ENCODE peak calls at places on chromosomes 7 and 10, in six cellular contexts. H is fibroblast of lung, A is dorsolateral prefrontal cortex, O is GM23338, T is GM10248, F is GM12864. S is an unnamed sample.

GRCh38 chr10:3432089-3432488 is 259.5 kb upstream of the PITRM1 start:
- DNase-seq in H (no peak), O (no peak), F (no peak), A (no peak), T (no peak), S (no peak)

GRCh38 chr10:74752371-74752990 is 73.9 kb upstream of the KAT6B start:
- DNase-seq in F (no peak), O (no peak), A (no peak), T (no peak), H (no peak), S (no peak)

GRCh38 chr7:45138433-45139267 is 18.9 kb upstream of the RAMP3 start:
- DNase-seq in O (no peak), A (no peak), F (no peak), T (no peak), H (no peak), S (no peak)

GRCh38 chr10:102118867-102119266 is 1.3 kb downstream of the LDB1 start:
- DNase-seq in O (peak), H (peak), F (no peak), A (no peak), T (no peak), S (no peak)

GRCh38 chr10:3805791-3806381 is 20.9 kb upstream of the KLF6 start:
- DNase-seq in F (no peak), O (no peak), H (peak), A (no peak), T (peak), S (no peak)

GRCh38 chr10:5396545-5396944 is 8.1 kb downstream of the TUBAL3 start:
- DNase-seq in O (no peak), F (no peak), A (no peak), H (peak), T (no peak), S (no peak)

GRCh38 chr7:132755538-132756481 is 179.5 kb upstream of the PLXNA4 start:
- DNase-seq in T (no peak), O (no peak), H (peak), F (no peak), A (no peak), S (no peak)

GRCh38 chr7:105691692-105692564 is 110.6 kb upstream of the EFCAB10 start:
- DNase-seq in F (no peak), H (peak), T (peak), O (peak), A (no peak), S (no peak)

GRCh38 chr10:93437000-93437945 is 44.9 kb downstream of the MYOF start:
- DNase-seq in H (peak), A (no peak), F (no peak), O (peak), T (no peak), S (no peak)

GRCh38 chr7:105826143-105826542 is 50.3 kb downstream of the ATXN7L1 start:
- DNase-seq in T (no peak), H (peak), A (no peak), O (no peak), F (no peak), S (no peak)

GRCh38 chr10:100877451-100877850 is 35.3 kb upstream of the SLF2 start:
- DNase-seq in T (no peak), A (no peak), H (no peak), O (no peak), F (no peak), S (no peak)

GRCh38 chr10:48557511-48558123 is 47.3 kb downstream of the ARHGAP22 start:
- DNase-seq in H (no peak), F (no peak), O (no peak), T (no peak), A (no peak), S (no peak)

DNA sequence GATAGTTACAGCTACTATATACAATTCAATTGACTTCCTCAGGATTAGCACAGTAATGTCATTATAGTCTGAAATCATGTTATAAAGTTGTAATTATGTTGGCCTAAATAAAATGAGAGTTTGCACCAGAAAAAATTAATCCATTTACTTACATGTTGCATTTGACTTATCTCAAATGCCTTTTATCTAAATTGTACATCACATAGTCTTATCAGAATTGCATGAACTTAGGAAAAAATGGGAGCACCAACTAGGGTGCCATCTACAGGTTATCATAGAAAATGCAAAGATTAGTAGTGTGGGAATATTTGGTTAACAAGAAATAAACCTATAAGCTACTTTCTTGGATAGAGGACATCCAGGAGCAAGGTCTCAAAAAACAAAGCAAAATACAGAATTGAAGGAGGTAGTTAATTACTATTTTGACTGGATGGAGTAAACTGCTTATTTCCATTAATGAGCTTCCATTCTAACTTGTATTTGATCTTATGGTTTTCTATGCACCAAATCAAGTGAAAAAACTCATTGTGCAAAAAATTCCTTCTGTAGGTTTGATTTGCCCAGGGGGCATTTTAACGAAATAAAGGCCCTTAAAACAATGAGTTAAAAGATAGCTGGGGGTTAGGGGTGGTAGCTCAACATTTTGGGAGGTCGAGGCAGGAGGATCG is 60.0 kb upstream of the ORC5 start:
- DNase-seq in T (no peak), O (peak), H (peak), A (no peak), F (no peak), S (no peak)
- TF ChIP-seq CTCF in T (peak), O (peak), H (peak), A (peak), F (peak), S (peak)

GRCh38 chr7:1925349-1925748 is 255.3 kb downstream of the ELFN1 start:
- DNase-seq in O (peak), H (no peak), F (no peak), T (no peak), A (no peak), S (no peak)
- TF ChIP-seq CTCF in O (peak), H (peak), F (no peak), T (no peak), A (no peak), S (no peak)

DNA sequence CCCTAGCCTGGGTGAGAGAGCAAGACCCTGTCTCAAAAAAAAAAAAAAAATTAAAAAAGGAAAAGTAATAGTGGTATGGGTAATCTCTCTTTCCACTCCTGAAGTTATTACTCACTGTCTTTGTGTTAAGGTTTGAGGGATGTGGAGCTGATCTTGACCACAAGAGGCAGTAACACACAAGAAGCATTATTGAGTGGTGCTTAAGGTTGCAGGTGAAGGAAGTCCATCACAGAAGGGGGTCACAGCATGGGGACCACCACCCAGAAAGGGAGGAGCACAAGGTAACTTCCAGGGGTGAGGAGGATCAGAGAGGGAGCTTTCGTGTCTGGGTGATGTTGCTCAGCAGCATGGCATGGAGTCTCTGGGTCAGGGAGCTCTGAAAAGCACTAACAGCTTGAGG is 100.2 kb upstream of the DNAJC1 start:
- DNase-seq in O (peak), H (no peak), T (peak), F (no peak), A (no peak), S (no peak)
- TF ChIP-seq CTCF in O (peak), H (peak), T (peak), F (peak), A (no peak), S (peak)

DNA sequence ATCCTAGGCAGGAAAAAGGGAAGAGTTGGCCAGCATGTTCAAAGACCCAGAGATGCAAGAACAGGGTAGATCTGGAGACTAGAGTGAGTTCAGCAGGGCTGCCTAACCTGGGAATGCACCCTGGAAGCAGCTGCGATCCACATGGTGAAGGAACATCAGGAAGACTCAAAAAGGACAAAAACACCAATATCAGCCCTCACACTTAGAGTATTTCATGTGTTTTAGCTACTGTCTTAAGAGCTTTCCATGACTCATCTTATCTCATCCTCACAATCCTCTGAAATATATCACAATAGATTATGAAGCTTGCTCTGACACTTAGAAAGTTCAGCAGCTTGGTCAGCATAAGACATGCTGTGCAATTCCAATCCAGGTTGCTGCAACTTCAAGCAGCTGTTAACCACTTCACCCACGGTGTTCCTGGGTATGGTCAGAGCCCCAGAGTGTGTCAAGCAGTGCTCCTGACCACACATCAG is 380.9 kb downstream of the PARD3 start:
- DNase-seq in H (peak), F (no peak), A (no peak), T (no peak), O (no peak), S (no peak)
- TF ChIP-seq CTCF in H (no peak), F (no peak), A (no peak), T (no peak), O (no peak), S (no peak)

GRCh38 chr7:92523110-92523509 is 5.2 kb downstream of the PEX1 start:
- DNase-seq in O (no peak), F (no peak), H (no peak), T (no peak), A (no peak), S (no peak)

GRCh38 chr7:92528188-92528957 is at the start of the genes PEX1 and RBM48:
- DNase-seq in F (peak), H (peak), T (peak), O (peak), A (peak), S (peak)

GRCh38 chr7:92528958-92529264 is 316 bp downstream of the RBM48 start:
- DNase-seq in F (no peak), T (no peak), A (no peak), O (no peak), H (no peak), S (no peak)

DNA sequence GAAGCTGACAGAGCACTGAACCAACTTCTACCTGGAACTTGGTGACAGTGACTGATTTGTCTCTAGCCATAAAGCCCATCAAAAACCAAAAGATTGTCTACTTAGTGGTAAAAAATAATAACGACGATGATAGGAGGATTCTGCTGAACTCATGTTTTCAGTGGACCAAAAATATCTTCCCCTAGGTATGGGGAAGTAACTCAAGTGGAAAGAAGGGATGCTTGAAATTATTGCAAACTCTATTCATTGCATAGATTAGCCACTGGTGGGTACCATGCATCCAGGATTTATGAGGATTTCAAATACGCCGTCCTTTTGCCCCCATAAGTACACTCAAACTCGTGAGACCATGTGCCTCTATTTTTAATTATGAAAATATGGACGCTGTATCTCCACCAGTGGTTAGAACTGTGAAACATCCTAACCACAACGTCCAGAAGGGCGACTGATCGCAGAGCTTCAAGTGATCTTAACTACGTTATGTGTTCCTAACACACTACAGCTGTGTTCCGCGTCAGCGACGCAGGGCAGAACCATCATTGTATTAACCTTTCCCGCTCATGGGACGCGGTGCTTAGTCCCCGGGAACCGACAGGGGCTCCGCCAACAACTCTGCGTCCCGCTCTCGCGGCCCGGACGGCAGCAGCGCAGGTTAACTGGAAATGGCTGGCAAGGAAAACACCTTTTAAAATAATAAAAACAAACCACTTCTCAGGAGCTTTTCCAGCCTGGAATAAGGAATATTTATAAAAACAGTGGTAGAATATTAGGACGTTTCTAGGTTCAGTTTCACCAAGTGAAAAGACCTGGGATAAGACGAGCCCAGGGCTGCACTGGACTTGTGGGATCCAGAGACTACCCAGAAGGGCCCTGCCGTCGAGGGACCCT is 776 bp downstream of the PEX1 start:
- DNase-seq in A (peak), H (peak), F (peak), O (peak), T (peak), S (peak)
- TF ChIP-seq CTCF in A (no peak), H (peak), F (no peak), O (peak), T (no peak), S (peak)

GRCh38 chr10:16183989-16184643 is 252.7 kb upstream of the PTER start:
- DNase-seq in T (no peak), O (no peak), A (no peak), F (no peak), H (no peak), S (no peak)

GRCh38 chr10:16186564-16186963 is 250.2 kb upstream of the PTER start:
- DNase-seq in H (no peak), O (peak), F (no peak), T (no peak), A (no peak), S (no peak)

GRCh38 chr10:16182688-16183087 is 254.1 kb upstream of the PTER start:
- DNase-seq in O (no peak), A (no peak), H (no peak), F (no peak), T (no peak), S (no peak)

GRCh38 chr10:16184911-16185310 is 251.9 kb upstream of the PTER start:
- DNase-seq in O (no peak), H (no peak), F (no peak), T (no peak), A (no peak), S (no peak)

GRCh38 chr10:16187161-16187560 is 249.6 kb upstream of the PTER start:
- DNase-seq in F (no peak), H (no peak), A (no peak), O (no peak), T (no peak), S (no peak)
- TF ChIP-seq CTCF in F (no peak), H (no peak), A (no peak), O (no peak), T (no peak), S (no peak)

GRCh38 chr10:121994429-121994881 is 5.5 kb downstream of the TACC2 start:
- DNase-seq in F (no peak), A (peak), O (peak), H (peak), T (no peak), S (no peak)

GRCh38 chr10:122001698-122002097 is 12.7 kb downstream of the TACC2 start:
- DNase-seq in F (no peak), A (no peak), O (no peak), H (no peak), T (no peak), S (no peak)

GRCh38 chr10:121999301-121999700 is 10.3 kb downstream of the TACC2 start:
- DNase-seq in F (no peak), O (no peak), H (no peak), A (no peak), T (no peak), S (no peak)

DNA sequence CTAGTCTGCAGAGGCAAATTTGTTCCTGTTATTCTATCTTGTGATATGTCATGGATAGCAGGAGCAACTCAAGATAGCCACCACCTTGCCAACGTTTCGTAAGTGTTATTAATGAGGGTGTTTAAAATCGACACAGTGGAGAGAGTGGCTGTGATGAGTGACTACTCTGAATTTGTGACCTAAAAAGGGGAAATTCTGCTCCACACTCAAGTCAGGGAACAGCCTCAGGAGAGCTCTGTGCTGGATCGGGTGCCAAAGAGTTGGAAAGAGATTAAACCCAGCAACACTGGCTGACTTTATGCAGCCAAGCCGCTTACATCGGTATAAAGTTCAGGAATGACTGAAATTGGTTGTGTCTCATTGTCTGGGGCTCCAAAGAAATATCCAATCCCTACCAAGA is 9.5 kb downstream of the TACC2 start:
- DNase-seq in O (no peak), T (no peak), F (no peak), A (no peak), H (no peak), S (no peak)
- TF ChIP-seq CTCF in O (no peak), T (no peak), F (no peak), A (no peak), H (no peak), S (no peak)

DNA sequence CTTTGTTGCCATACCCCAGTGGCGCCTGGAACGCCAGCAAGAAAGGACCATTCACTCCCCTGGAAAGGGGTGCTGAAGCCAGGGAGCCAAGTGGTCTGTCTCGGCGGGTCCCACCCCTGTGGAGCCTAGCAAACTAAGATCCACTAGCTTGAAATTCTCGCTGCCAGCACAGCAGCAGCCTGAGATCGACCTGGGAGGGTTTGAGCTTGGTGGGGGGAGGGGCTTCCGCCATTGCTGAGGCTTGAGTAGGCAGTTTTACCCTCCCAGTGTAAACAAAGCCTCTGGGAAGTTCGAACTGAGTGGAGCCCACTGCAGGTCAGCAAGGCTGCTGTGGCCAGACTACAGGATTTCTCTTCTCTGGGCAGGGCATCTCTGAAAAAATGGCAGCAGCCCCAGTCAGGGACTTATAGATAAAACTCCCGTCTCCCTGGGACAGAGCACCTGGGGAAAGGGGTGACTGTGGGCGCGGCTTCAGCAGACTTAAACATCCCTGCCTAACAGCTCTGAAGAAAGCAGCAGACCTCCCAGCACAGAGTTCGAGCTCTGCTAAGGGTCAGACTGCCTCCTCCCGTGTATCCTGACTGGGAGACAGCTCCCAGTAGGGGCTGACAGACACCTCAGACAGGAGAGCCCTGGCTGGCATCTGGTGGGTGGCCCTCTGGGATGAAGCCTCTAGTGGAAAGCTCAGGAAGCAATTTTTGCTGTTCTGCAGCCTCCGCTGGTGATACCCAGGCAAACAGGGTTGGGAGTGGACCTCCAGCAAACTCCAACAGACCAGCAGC is 281.1 kb upstream of the SP4 start:
- DNase-seq in A (no peak), T (no peak), F (no peak), H (no peak), O (peak), S (peak)
- TF ChIP-seq CTCF in A (no peak), T (no peak), F (no peak), H (no peak), O (no peak), S (no peak)

GRCh38 chr7:135170223-135170997 is at the start of gene CYREN:
- DNase-seq in A (peak), O (peak), T (peak), F (no peak), H (peak), S (peak)
- TF ChIP-seq CTCF in A (peak), O (no peak), T (peak), F (peak), H (peak), S (peak)

DNA sequence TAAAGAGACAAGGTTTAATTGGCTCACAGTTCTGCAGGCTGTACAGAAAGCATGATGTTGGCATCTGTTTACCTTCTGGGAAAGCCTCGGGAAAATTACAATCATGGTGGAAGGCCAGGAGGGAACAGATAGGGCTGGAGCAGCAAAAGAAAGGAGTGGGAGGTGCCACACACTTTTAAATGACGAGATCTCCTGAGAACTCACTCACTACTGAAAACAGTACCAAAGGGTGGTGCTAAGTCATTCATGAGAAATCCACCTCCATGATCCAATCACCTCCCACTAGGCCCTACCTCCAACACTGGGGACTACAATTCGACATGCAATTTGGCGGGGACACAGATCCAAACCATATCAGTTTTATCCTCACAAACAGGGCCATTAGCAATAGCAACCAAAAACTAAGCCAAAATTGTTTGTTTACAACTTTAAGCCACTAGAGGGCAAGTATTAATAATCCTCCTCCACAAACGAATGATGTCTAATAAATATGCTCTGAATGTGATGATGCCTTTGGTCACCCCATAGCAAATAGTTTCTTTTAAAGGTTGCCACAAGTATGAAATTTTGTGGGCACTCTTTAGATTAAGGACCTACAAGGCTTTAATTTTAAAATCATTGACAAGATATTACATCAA is 129.2 kb upstream of the NRBF2 start:
- DNase-seq in O (peak), H (no peak), F (no peak), A (no peak), T (peak), S (no peak)
- TF ChIP-seq CTCF in O (peak), H (peak), F (peak), A (peak), T (no peak), S (no peak)

S was measured in progenitor cell of endocrine pancreas.